ENCODE peak calls at places on chromosomes 2 and 18, in ten cellular contexts. Q, A, D, K, B, U, Y, O, P and T are unnamed samples.
A peak's percentile ranks its signal among the peaks of the same experiment; 100 is the strongest.

GRCh38 chr2:158740591-158740990 is 54.5 kb upstream of the DAPL1 start:
- DNase-seq in D (no peak), O (no peak), K (no peak), B (no peak), U (no peak), Y (no peak), P (no peak), A (no peak), Q (no peak), T (no peak)

GRCh38 chr18:10249270-10249669 is 205.2 kb upstream of the APCDD1 start:
- DNase-seq in P (no peak), A (no peak), O (no peak), Y (no peak), U (no peak), D (no peak), K (no peak), B (no peak), Q (no peak), T (no peak)

GRCh38 chr2:107588960-107589542 is 237.6 kb upstream of the RGPD4 start:
- DNase-seq in A (no peak), D (peak; percentile 83), P (no peak), B (no peak), Q (no peak), Y (no peak), O (no peak), K (no peak), U (no peak), T (no peak)

GRCh38 chr2:200147371-200147770 is 159.1 kb upstream of the SPATS2L start:
- DNase-seq in U (no peak), A (no peak), O (no peak), K (no peak), P (no peak), Y (no peak), Q (no peak), B (no peak), D (no peak), T (no peak)

GRCh38 chr2:109218087-109218791 is 89.2 kb downstream of the SH3RF3 start:
- DNase-seq in Q (no peak), U (no peak), O (no peak), B (no peak), D (peak; percentile 5), K (no peak), Y (no peak), A (no peak), P (no peak), T (no peak)

GRCh38 chr2:127048969-127049897 is 57.7 kb downstream of the BIN1 start:
- DNase-seq in Y (no peak), Q (no peak), D (no peak), K (no peak), O (no peak), P (peak; percentile 41), A (no peak), U (no peak), B (no peak), T (no peak)

GRCh38 chr2:167181134-167181533 is 292.9 kb downstream of the XIRP2 start:
- DNase-seq in B (no peak), A (no peak), P (no peak), D (no peak), Y (no peak), U (no peak), K (no peak), O (no peak), Q (no peak), T (no peak)

GRCh38 chr2:189836644-189837043 is 52.4 kb downstream of the PMS1 start:
- DNase-seq in Q (no peak), Y (no peak), A (no peak), P (no peak), B (no peak), K (no peak), U (no peak), D (no peak), O (peak; percentile 67), T (no peak)

GRCh38 chr2:174846218-174846617 is 81.9 kb upstream of the CHRNA1 start:
- DNase-seq in K (no peak), Y (no peak), A (no peak), P (no peak), Q (no peak), D (no peak), B (no peak), O (no peak), U (no peak), T (no peak)

GRCh38 chr2:136363921-136364320 is 246.0 kb upstream of the CXCR4 start:
- DNase-seq in D (peak; percentile 66), O (no peak), K (no peak), Y (no peak), B (no peak), Q (no peak), A (no peak), U (no peak), P (no peak), T (no peak)

GRCh38 chr2:178197791-178198190 is 3.5 kb downstream of the OSBPL6 start:
- DNase-seq in Y (no peak), A (no peak), K (no peak), Q (no peak), P (no peak), U (no peak), D (no peak), O (no peak), B (no peak), T (no peak)

GRCh38 chr18:26335139-26335933 is 109.1 kb downstream of the TAF4B start:
- DNase-seq in U (no peak), Y (no peak), B (no peak), P (no peak), K (no peak), O (no peak), Q (no peak), D (no peak), A (no peak), T (no peak)

GRCh38 chr2:112644155-112644932 is 1.4 kb upstream of the SLC20A1 start:
- DNase-seq in U (no peak), Q (no peak), K (no peak), B (no peak), A (no peak), O (peak; percentile 77), Y (no peak), D (no peak), P (no peak), T (no peak)

GRCh38 chr2:230687498-230687897 is 25.1 kb upstream of the CAB39 start:
- DNase-seq in Y (no peak), P (no peak), Q (no peak), B (no peak), D (no peak), O (peak; percentile 47), K (no peak), A (no peak), U (no peak), T (no peak)

GRCh38 chr2:121777699-121778058 is 22.2 kb downstream of the TSN start:
- DNase-seq in A (no peak), Q (no peak), Y (no peak), B (no peak), P (no peak), U (no peak), O (peak; percentile 40), D (no peak), K (no peak), T (no peak)

GRCh38 chr2:39432701-39433100 is 4.4 kb downstream of the MAP4K3 start:
- DNase-seq in P (no peak), O (no peak), A (no peak), K (no peak), B (no peak), U (no peak), D (no peak), Q (no peak), Y (no peak), T (no peak)

GRCh38 chr2:227411320-227411989 is 23.7 kb upstream of the SCYGR1 start:
- DNase-seq in P (no peak), U (peak; percentile 32), Y (no peak), D (no peak), K (no peak), A (no peak), O (no peak), Q (no peak), B (no peak), T (no peak)